ENCODE peak calls at places on chromosomes 13 and 19, in ten cellular contexts. Z is HT1080; L is AG20443; F is HS-5; T is HTR-8/SVneo; R is esophagus squamous epithelium; Q is brain microvascular endothelial cell; Y is left cardiac atrium; M is stimulated activated CD4-positive, alpha-beta T cell treated with anti-CD3 and anti-CD28 coated beads, Interleukin-1b, Interleukin-23, amount 100 ng/mL, for 48 hours; A is substantia nigra. S is an unnamed sample.

GRCh38 chr13:48942131-48942530 is 33.6 kb upstream of the FNDC3A start:
- DNase-seq in Z (peak), L (peak), F (no peak), T (peak), R (no peak), Q (peak), Y (no peak), M (no peak), A (no peak), S (no peak)

GRCh38 chr19:40443930-40444180 is 280 bp downstream of the SERTAD3 start:
- DNase-seq in Z (no peak), L (no peak), F (no peak), T (no peak), R (no peak), Q (no peak), Y (no peak), M (no peak), A (no peak), S (no peak)

GRCh38 chr19:7928741-7929701 is 3.1 kb upstream of the CTXN1 start:
- DNase-seq in Z (peak), L (peak), F (peak), T (peak), R (no peak), Q (peak), Y (peak), M (peak), A (no peak), S (peak)

GRCh38 chr13:33931397-33931987 is 113.5 kb downstream of the RFC3 start:
- DNase-seq in Z (peak), L (peak), F (no peak), T (no peak), R (no peak), Q (peak), Y (no peak), M (no peak), A (no peak), S (peak)

GRCh38 chr13:43816401-43816889 is 29.7 kb upstream of the ENOX1 start:
- DNase-seq in Z (no peak), L (no peak), F (no peak), T (no peak), R (no peak), Q (no peak), Y (no peak), M (no peak), A (no peak), S (no peak)

GRCh38 chr19:5127710-5128109 is 158.8 kb downstream of the KDM4B start:
- DNase-seq in Z (no peak), L (no peak), F (no peak), T (no peak), R (no peak), Q (no peak), Y (no peak), M (no peak), A (no peak), S (no peak)

GRCh38 chr19:1568320-1569019 is at the start of gene MEX3D:
- DNase-seq in Z (no peak), L (peak), F (no peak), T (peak), R (no peak), Q (peak), Y (peak), M (peak), A (peak), S (peak)

GRCh38 chr13:111505175-111505777 is 184.8 kb downstream of the TEX29 start:
- DNase-seq in Z (peak), L (no peak), F (no peak), T (peak), R (no peak), Q (no peak), Y (no peak), M (no peak), A (no peak), S (peak)

GRCh38 chr19:51546107-51546649 is 14.7 kb upstream of the SIGLEC6 start:
- DNase-seq in Z (no peak), L (no peak), F (no peak), T (no peak), R (no peak), Q (no peak), Y (no peak), M (no peak), A (no peak), S (no peak)

GRCh38 chr13:106599875-106600797 is 32.2 kb upstream of the ARGLU1 start:
- DNase-seq in Z (peak), L (no peak), F (peak), T (no peak), R (no peak), Q (peak), Y (no peak), M (no peak), A (no peak), S (no peak)

GRCh38 chr13:52969373-52969772 is 59.2 kb upstream of the OLFM4 start:
- DNase-seq in Z (no peak), L (no peak), F (no peak), T (no peak), R (no peak), Q (no peak), Y (no peak), M (no peak), A (no peak), S (no peak)

GRCh38 chr19:7691497-7691896 is 10.4 kb downstream of the FCER2 start:
- DNase-seq in Z (no peak), L (no peak), F (no peak), T (no peak), R (no peak), Q (no peak), Y (no peak), M (peak), A (no peak), S (no peak)

GRCh38 chr19:364496-365287 is 20.1 kb upstream of the MIER2 start:
- DNase-seq in Z (no peak), L (no peak), F (no peak), T (no peak), R (no peak), Q (no peak), Y (no peak), M (no peak), A (no peak), S (no peak)

GRCh38 chr19:41998246-41999020 is 4.4 kb upstream of the ATP1A3 start:
- DNase-seq in Z (no peak), L (peak), F (no peak), T (peak), R (no peak), Q (peak), Y (peak), M (peak), A (no peak), S (peak)

GRCh38 chr19:16588089-16588823 is 16.0 kb upstream of the SLC35E1 start:
- DNase-seq in Z (no peak), L (no peak), F (no peak), T (no peak), R (no peak), Q (no peak), Y (no peak), M (peak), A (no peak), S (peak)

GRCh38 chr19:3544742-3545668 is 6.0 kb downstream of the TEKTIP1 start:
- DNase-seq in Z (peak), L (peak), F (no peak), T (peak), R (no peak), Q (no peak), Y (peak), M (peak), A (peak), S (peak)

GRCh38 chr13:79780240-79780639 is 299.3 kb downstream of the NDFIP2 start:
- DNase-seq in Z (peak), L (peak), F (no peak), T (no peak), R (no peak), Q (peak), Y (no peak), M (no peak), A (no peak), S (no peak)

GRCh38 chr19:17402982-17403855 is 2.2 kb downstream of the BST2 start:
- DNase-seq in Z (no peak), L (peak), F (no peak), T (no peak), R (no peak), Q (peak), Y (peak), M (peak), A (no peak), S (peak)